ENCODE peak calls at places on chromosomes 4 and X, in eight cellular contexts. One of them, this sample, is unnamed.

GRCh38 chr4:107035711-107036601 is at the start of gene DKK2:
- DNase-seq in stomach: no peak
- DNase-seq in dorsolateral prefrontal cortex: peak; percentile 5
- DNase-seq in osteoblast: peak; percentile 66
- DNase-seq in psoas muscle: peak; percentile 27
- DNase-seq in tibial artery: no peak
- DNase-seq in brain microvascular endothelial cell: no peak
- DNase-seq in heart right ventricle: no peak
- DNase-seq in this sample: no peak

GRCh38 chr4:95360911-95361695 is 187.7 kb downstream of the UNC5C start:
- DNase-seq in stomach: no peak
- DNase-seq in dorsolateral prefrontal cortex: no peak
- DNase-seq in osteoblast: no peak
- DNase-seq in psoas muscle: no peak
- DNase-seq in tibial artery: no peak
- DNase-seq in brain microvascular endothelial cell: no peak
- DNase-seq in heart right ventricle: no peak
- DNase-seq in this sample: no peak

GRCh38 chr4:113541933-113542332 is 219.6 kb downstream of the CAMK2D start:
- DNase-seq in stomach: no peak
- DNase-seq in dorsolateral prefrontal cortex: no peak
- DNase-seq in osteoblast: peak; percentile 10
- DNase-seq in psoas muscle: no peak
- DNase-seq in tibial artery: no peak
- DNase-seq in brain microvascular endothelial cell: no peak
- DNase-seq in heart right ventricle: no peak
- DNase-seq in this sample: no peak

GRCh38 chrX:14095702-14096101 is 66.0 kb upstream of the GEMIN8 start:
- DNase-seq in stomach: peak; percentile 28
- DNase-seq in dorsolateral prefrontal cortex: peak; percentile 21
- DNase-seq in osteoblast: no peak
- DNase-seq in psoas muscle: peak; percentile 7
- DNase-seq in tibial artery: no peak
- DNase-seq in brain microvascular endothelial cell: peak; percentile 38
- DNase-seq in heart right ventricle: no peak
- DNase-seq in this sample: no peak

GRCh38 chr4:2103843-2104547 is 44.9 kb downstream of the NAT8L start:
- DNase-seq in stomach: no peak
- DNase-seq in dorsolateral prefrontal cortex: no peak
- DNase-seq in osteoblast: no peak
- DNase-seq in psoas muscle: no peak
- DNase-seq in tibial artery: no peak
- DNase-seq in brain microvascular endothelial cell: no peak
- DNase-seq in heart right ventricle: no peak
- DNase-seq in this sample: no peak

GRCh38 chr4:71456841-71457240 is 118.0 kb downstream of the SLC4A4 start:
- DNase-seq in stomach: no peak
- DNase-seq in dorsolateral prefrontal cortex: no peak
- DNase-seq in osteoblast: peak; percentile 55
- DNase-seq in psoas muscle: no peak
- DNase-seq in tibial artery: no peak
- DNase-seq in brain microvascular endothelial cell: peak; percentile 90
- DNase-seq in heart right ventricle: no peak
- DNase-seq in this sample: no peak

GRCh38 chr4:25749150-25749794 is 93.6 kb downstream of the SLC34A2 start:
- DNase-seq in stomach: no peak
- DNase-seq in dorsolateral prefrontal cortex: no peak
- DNase-seq in osteoblast: peak; percentile 49
- DNase-seq in psoas muscle: no peak
- DNase-seq in tibial artery: no peak
- DNase-seq in brain microvascular endothelial cell: no peak
- DNase-seq in heart right ventricle: no peak
- DNase-seq in this sample: no peak

GRCh38 chrX:40197071-40197470 is 99.3 kb upstream of the BCOR start:
- DNase-seq in stomach: no peak
- DNase-seq in dorsolateral prefrontal cortex: no peak
- DNase-seq in osteoblast: no peak
- DNase-seq in psoas muscle: no peak
- DNase-seq in tibial artery: no peak
- DNase-seq in brain microvascular endothelial cell: no peak
- DNase-seq in heart right ventricle: no peak
- DNase-seq in this sample: no peak

GRCh38 chr4:187606581-187606980 is 389.0 kb upstream of the ZFP42 start:
- DNase-seq in stomach: no peak
- DNase-seq in dorsolateral prefrontal cortex: no peak
- DNase-seq in osteoblast: peak; percentile 68
- DNase-seq in psoas muscle: no peak
- DNase-seq in tibial artery: no peak
- DNase-seq in brain microvascular endothelial cell: peak; percentile 61
- DNase-seq in heart right ventricle: no peak
- DNase-seq in this sample: no peak

GRCh38 chrX:9171841-9172240 is 137.9 kb upstream of the FAM9B start:
- DNase-seq in stomach: no peak
- DNase-seq in dorsolateral prefrontal cortex: no peak
- DNase-seq in osteoblast: peak; percentile 37
- DNase-seq in psoas muscle: no peak
- DNase-seq in tibial artery: no peak
- DNase-seq in brain microvascular endothelial cell: no peak
- DNase-seq in heart right ventricle: no peak
- DNase-seq in this sample: no peak

GRCh38 chr4:159384619-159385018 is 281.7 kb downstream of the RAPGEF2 start:
- DNase-seq in stomach: no peak
- DNase-seq in dorsolateral prefrontal cortex: no peak
- DNase-seq in osteoblast: peak; percentile 58
- DNase-seq in psoas muscle: no peak
- DNase-seq in tibial artery: no peak
- DNase-seq in brain microvascular endothelial cell: no peak
- DNase-seq in heart right ventricle: no peak
- DNase-seq in this sample: no peak

GRCh38 chr4:148248824-148249223 is 193.4 kb downstream of the NR3C2 start:
- DNase-seq in stomach: no peak
- DNase-seq in dorsolateral prefrontal cortex: no peak
- DNase-seq in osteoblast: no peak
- DNase-seq in psoas muscle: no peak
- DNase-seq in tibial artery: no peak
- DNase-seq in brain microvascular endothelial cell: no peak
- DNase-seq in heart right ventricle: no peak
- DNase-seq in this sample: no peak

GRCh38 chr4:100391913-100392312 is 125.9 kb downstream of the EMCN start:
- DNase-seq in stomach: no peak
- DNase-seq in dorsolateral prefrontal cortex: no peak
- DNase-seq in osteoblast: peak; percentile 14
- DNase-seq in psoas muscle: no peak
- DNase-seq in tibial artery: no peak
- DNase-seq in brain microvascular endothelial cell: peak; percentile 76
- DNase-seq in heart right ventricle: no peak
- DNase-seq in this sample: no peak

GRCh38 chr4:137455647-137456321 is 76.5 kb downstream of the PCDH18 start:
- DNase-seq in stomach: no peak
- DNase-seq in dorsolateral prefrontal cortex: no peak
- DNase-seq in osteoblast: no peak
- DNase-seq in psoas muscle: no peak
- DNase-seq in tibial artery: no peak
- DNase-seq in brain microvascular endothelial cell: no peak
- DNase-seq in heart right ventricle: no peak
- DNase-seq in this sample: no peak

GRCh38 chr4:75741027-75741426 is 16.6 kb downstream of the USO1 start:
- DNase-seq in stomach: no peak
- DNase-seq in dorsolateral prefrontal cortex: no peak
- DNase-seq in osteoblast: no peak
- DNase-seq in psoas muscle: no peak
- DNase-seq in tibial artery: no peak
- DNase-seq in brain microvascular endothelial cell: no peak
- DNase-seq in heart right ventricle: no peak
- DNase-seq in this sample: no peak

GRCh38 chr4:16513876-16514275 is 287.6 kb upstream of the TAPT1 start:
- DNase-seq in stomach: no peak
- DNase-seq in dorsolateral prefrontal cortex: no peak
- DNase-seq in osteoblast: no peak
- DNase-seq in psoas muscle: no peak
- DNase-seq in tibial artery: no peak
- DNase-seq in brain microvascular endothelial cell: no peak
- DNase-seq in heart right ventricle: no peak
- DNase-seq in this sample: no peak

GRCh38 chr4:16505726-16506125 is 279.5 kb upstream of the TAPT1 start:
- DNase-seq in stomach: no peak
- DNase-seq in dorsolateral prefrontal cortex: no peak
- DNase-seq in osteoblast: peak; percentile 15
- DNase-seq in psoas muscle: no peak
- DNase-seq in tibial artery: no peak
- DNase-seq in brain microvascular endothelial cell: peak; percentile 2
- DNase-seq in heart right ventricle: no peak
- DNase-seq in this sample: no peak

DNA sequence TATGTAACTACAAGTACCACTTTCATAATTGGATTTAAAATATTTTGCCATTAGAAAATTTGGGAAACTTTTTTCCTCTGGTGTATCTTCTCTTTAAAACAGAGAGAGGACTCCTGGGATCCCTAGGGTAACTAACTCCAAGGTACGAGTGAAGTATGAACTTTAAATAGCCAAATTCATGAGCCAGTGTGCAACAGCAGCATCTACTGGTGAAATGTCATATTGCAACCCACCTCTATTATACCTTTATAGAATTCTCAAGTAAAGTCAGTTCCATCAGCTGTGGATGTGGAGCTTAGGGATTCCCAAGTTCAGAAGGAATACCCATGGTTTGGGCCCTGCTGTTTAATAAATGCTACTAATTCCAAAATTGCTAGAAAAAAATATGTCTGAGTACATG is 282.7 kb upstream of the TAPT1 start:
- DNase-seq in stomach: no peak
- DNase-seq in dorsolateral prefrontal cortex: no peak
- DNase-seq in osteoblast: no peak
- DNase-seq in psoas muscle: no peak
- DNase-seq in tibial artery: no peak
- DNase-seq in brain microvascular endothelial cell: peak; percentile 18
- DNase-seq in heart right ventricle: no peak
- DNase-seq in this sample: no peak
- TF ChIP-seq CTCF in stomach: no peak
- TF ChIP-seq CTCF in dorsolateral prefrontal cortex: peak; percentile 26
- TF ChIP-seq CTCF in osteoblast: peak; percentile 39
- TF ChIP-seq CTCF in psoas muscle: no peak
- TF ChIP-seq CTCF in tibial artery: no peak
- TF ChIP-seq CTCF in brain microvascular endothelial cell: peak; percentile 36
- TF ChIP-seq CTCF in heart right ventricle: peak; percentile 32
- TF ChIP-seq CTCF in this sample: no peak

DNA sequence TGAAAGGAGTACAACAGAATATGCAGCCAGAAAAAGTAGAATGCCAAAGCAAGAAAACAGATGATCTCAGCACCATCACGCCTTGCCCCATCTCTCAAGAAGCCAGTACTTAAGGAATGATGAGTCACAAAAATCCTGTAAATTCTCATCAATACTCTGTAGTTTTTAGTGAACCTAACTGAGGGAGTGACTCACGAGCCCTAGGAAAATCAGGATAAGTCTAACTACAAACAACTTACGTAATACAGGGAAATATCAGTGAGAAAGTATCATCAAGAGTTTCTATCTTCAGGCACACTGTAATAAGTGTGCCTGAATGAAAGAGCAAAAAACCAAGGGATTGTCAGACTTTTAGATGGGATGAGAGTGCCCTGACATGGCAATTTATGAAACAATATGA is 644.4 kb downstream of the STPG2 start:
- DNase-seq in stomach: no peak
- DNase-seq in dorsolateral prefrontal cortex: no peak
- DNase-seq in osteoblast: no peak
- DNase-seq in psoas muscle: no peak
- DNase-seq in tibial artery: no peak
- DNase-seq in brain microvascular endothelial cell: peak; percentile 56
- DNase-seq in heart right ventricle: no peak
- DNase-seq in this sample: no peak
- H3K27ac ChIP-seq in stomach: no peak overlapping the region
- H3K27ac ChIP-seq in dorsolateral prefrontal cortex: no peak overlapping the region
- H3K27ac ChIP-seq in osteoblast: no peak overlapping the region
- H3K27ac ChIP-seq in psoas muscle: no peak overlapping the region
- H3K27ac ChIP-seq in tibial artery: no peak overlapping the region
- H3K27ac ChIP-seq in brain microvascular endothelial cell: no peak overlapping the region
- H3K27ac ChIP-seq in heart right ventricle: no peak overlapping the region
- H3K27ac ChIP-seq in this sample: no peak overlapping the region

DNA sequence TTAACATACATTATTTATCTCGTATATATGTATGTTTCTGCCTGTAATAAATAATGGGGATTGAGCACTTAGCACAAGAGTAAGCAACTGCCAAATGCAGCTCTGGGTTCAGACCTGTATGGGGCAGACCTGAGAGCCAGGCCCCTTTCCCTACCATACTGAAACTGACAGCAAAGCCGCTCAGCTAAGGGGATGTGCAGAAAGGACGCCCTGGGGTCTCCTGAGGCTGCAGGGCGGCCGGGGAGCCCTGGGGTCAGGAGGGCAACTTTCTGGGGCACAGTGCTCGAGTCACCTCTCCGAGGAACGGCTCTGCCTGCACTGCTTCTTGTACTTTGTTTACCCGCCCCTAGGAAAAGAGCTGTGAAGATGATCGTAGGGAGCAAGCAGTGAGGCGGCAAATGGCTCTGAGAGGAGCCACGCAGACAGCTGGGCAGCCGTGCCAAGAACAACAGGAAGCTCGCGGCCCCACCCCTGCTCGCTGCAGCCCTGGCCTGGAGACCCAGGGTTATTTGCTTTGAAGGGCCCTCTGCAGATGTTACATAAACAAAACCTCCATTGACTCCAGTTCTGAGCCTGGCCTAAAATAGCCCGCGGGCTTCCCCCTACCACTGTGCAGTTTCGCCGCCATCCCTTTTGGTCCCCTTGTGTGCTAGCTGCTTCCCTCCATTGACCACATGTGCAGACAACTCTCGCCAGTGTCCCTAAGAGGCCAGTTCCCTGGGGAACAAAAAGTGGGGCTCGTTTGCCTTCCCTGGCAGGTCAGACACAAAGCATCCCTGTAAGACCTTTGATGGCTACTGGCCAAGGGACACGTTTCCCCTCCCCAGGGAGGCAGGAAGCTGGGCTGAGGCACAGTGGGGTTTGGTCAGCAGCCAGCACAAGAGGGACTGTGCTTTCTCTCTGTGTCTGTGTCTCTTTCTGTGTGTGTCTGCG is 111.3 kb upstream of the LNX1 start:
- DNase-seq in stomach: peak; percentile 70
- DNase-seq in dorsolateral prefrontal cortex: no peak
- DNase-seq in osteoblast: peak; percentile 84
- DNase-seq in psoas muscle: peak; percentile 81
- DNase-seq in tibial artery: peak; percentile 87
- DNase-seq in brain microvascular endothelial cell: peak; percentile 77
- DNase-seq in heart right ventricle: peak; percentile 87
- DNase-seq in this sample: peak; percentile 81
- TF ChIP-seq CTCF in stomach: no peak
- TF ChIP-seq CTCF in dorsolateral prefrontal cortex: no peak
- TF ChIP-seq CTCF in osteoblast: no peak
- TF ChIP-seq CTCF in psoas muscle: peak; percentile 3
- TF ChIP-seq CTCF in tibial artery: no peak
- TF ChIP-seq CTCF in brain microvascular endothelial cell: peak; percentile 51
- TF ChIP-seq CTCF in heart right ventricle: no peak
- TF ChIP-seq CTCF in this sample: no peak

GRCh38 chrX:53072418-53073114 is 9.6 kb upstream of the TSPYL2 start:
- DNase-seq in stomach: no peak
- DNase-seq in dorsolateral prefrontal cortex: no peak
- DNase-seq in osteoblast: no peak
- DNase-seq in psoas muscle: no peak
- DNase-seq in tibial artery: no peak
- DNase-seq in brain microvascular endothelial cell: no peak
- DNase-seq in heart right ventricle: no peak
- DNase-seq in this sample: peak; percentile 72
- H3K27ac ChIP-seq in stomach: peak overlapping the region; percentile 70
- H3K27ac ChIP-seq in dorsolateral prefrontal cortex: peak overlapping the region; percentile 63
- H3K27ac ChIP-seq in osteoblast: no peak overlapping the region
- H3K27ac ChIP-seq in psoas muscle: peak overlapping the region; percentile 46
- H3K27ac ChIP-seq in tibial artery: peak overlapping the region; percentile 77
- H3K27ac ChIP-seq in brain microvascular endothelial cell: no peak overlapping the region
- H3K27ac ChIP-seq in heart right ventricle: peak overlapping the region; percentile 21
- H3K27ac ChIP-seq in this sample: peak overlapping the region; percentile 65

GRCh38 chr4:8886625-8887406 is 15.2 kb upstream of the HMX1 start:
- DNase-seq in stomach: no peak
- DNase-seq in dorsolateral prefrontal cortex: no peak
- DNase-seq in osteoblast: no peak
- DNase-seq in psoas muscle: no peak
- DNase-seq in tibial artery: no peak
- DNase-seq in brain microvascular endothelial cell: no peak
- DNase-seq in heart right ventricle: no peak
- DNase-seq in this sample: no peak
- TF ChIP-seq CTCF in stomach: no peak
- TF ChIP-seq CTCF in dorsolateral prefrontal cortex: no peak
- TF ChIP-seq CTCF in osteoblast: no peak
- TF ChIP-seq CTCF in psoas muscle: no peak
- TF ChIP-seq CTCF in tibial artery: no peak
- TF ChIP-seq CTCF in brain microvascular endothelial cell: peak; percentile 46
- TF ChIP-seq CTCF in heart right ventricle: peak; percentile 26
- TF ChIP-seq CTCF in this sample: no peak

This sample was measured in coronary artery.